ENCODE peak calls at places on chromosomes 7 and 10, in four cellular contexts. K is HepG2, M is H1, D is HCT116. C is an unnamed sample.

GRCh38 chr10:132104471-132105301 is 38.9 kb downstream of the JAKMIP3 start:
- DNase-seq in K (no peak), M (peak), D (no peak), C (no peak)

GRCh38 chr7:140525741-140526140 is 46.4 kb upstream of the MKRN1 start:
- DNase-seq in K (no peak), M (no peak), D (no peak), C (no peak)

GRCh38 chr7:131010714-131011436 is 276.9 kb upstream of the KLF14 start:
- DNase-seq in K (no peak), M (no peak), D (no peak), C (no peak)

GRCh38 chr10:90652519-90652918 is 205.3 kb downstream of the HTR7 start:
- DNase-seq in K (no peak), M (no peak), D (peak), C (no peak)

GRCh38 chr10:14564268-14564744 is 210.4 kb downstream of the FAM107B start:
- DNase-seq in K (no peak), M (no peak), D (no peak), C (no peak)

GRCh38 chr7:158430308-158431034 is 157.2 kb downstream of the PTPRN2 start:
- DNase-seq in K (no peak), M (no peak), D (no peak), C (no peak)

GRCh38 chr7:40827217-40828085 is 692.6 kb downstream of the SUGCT start:
- DNase-seq in K (no peak), M (no peak), D (no peak), C (no peak)

GRCh38 chr7:33107136-33108066 is 1.8 kb downstream of the RP9 start:
- DNase-seq in K (peak), M (peak), D (no peak), C (no peak)

GRCh38 chr10:22682237-22683192 is 31.9 kb downstream of the PIP4K2A start:
- DNase-seq in K (peak), M (no peak), D (peak), C (peak)

GRCh38 chr7:44738876-44739665 is 9.6 kb upstream of the ZMIZ2 start:
- DNase-seq in K (no peak), M (no peak), D (no peak), C (no peak)

GRCh38 chr7:22348379-22348778 is 8.6 kb downstream of the RAPGEF5 start:
- DNase-seq in K (no peak), M (no peak), D (no peak), C (no peak)

GRCh38 chr10:17527530-17528146 is 73.2 kb upstream of the ST8SIA6 start:
- DNase-seq in K (no peak), M (no peak), D (no peak), C (no peak)

GRCh38 chr10:101006593-101007098 is 7.0 kb downstream of the LZTS2 start:
- DNase-seq in K (no peak), M (no peak), D (no peak), C (no peak)

DNA sequence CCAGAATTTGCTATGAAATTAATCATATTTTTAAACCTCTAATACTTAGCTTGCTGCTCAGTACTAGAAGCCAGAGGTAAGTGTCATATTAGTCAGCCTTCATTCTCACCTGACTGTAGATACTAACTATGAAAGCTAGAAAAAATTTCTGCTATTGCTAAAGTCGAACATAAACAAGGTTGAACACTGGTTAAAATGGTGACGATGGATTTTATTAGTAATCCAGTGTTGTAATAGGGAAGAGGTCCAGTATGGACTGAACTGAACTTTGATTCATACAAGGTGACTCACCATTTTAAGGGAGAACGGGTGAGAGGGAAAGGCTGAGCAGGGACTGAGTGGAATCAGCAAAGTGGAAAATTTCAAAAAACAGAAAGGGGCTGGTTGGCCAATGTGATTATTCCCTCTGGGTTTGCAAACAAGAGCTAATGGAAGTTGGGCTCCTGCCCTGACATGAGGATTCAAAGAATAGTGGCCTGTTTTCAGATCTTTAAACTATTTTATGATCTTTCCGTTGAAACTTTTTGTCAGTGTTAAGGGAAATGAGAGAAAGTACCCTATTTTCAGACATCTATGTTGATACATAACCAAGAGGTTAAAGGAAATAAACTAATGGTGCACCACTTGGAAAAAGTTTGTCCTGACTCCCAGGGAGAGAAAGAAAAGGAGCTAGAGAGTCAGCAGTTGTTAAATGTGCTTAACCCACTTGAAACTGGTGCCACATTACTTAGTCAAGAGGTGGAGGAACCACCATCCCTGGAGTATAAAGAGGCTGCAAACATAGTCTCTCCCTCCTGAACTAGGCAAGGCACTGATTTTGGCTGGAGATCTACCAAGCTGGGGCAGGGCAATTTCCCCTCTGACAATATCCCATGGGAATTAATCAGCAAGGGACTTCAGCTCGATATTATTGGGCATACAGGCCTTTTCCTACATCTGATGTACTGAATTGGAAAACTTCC is 15.3 kb upstream of the AKR1C1 start:
- DNase-seq in K (peak), M (no peak), D (peak), C (no peak)
- TF ChIP-seq SRF in K (no peak), M (no peak), D (no peak), C (no peak)

DNA sequence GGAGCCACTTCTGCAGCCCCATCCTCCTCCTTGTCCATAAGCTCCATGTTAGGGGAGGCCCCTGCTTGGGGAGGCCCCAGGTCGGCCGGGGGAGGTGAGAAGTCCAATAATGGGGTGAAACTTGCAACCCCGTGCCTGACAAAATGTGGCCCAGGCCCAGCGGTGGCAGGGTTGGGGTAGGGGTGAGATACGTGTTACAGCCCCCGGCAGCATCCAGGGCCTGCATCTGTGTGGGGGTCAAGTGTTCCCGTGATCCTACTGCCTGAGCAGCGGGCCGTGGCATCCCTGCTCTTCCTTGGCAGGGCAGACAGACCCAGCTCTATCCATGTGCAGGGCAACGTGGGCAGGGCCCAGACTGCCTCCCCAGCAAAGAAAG is 31.6 kb upstream of the RET start:
- DNase-seq in K (no peak), M (no peak), D (no peak), C (no peak)
- TF ChIP-seq SRF in K (no peak), M (no peak), D (no peak), C (no peak)

GRCh38 chr7:79979437-79979836 is 155.2 kb upstream of the GNAI1 start:
- DNase-seq in K (no peak), M (no peak), D (no peak), C (no peak)
- TF ChIP-seq SRF in K (no peak), M (no peak), D (no peak), C (no peak)

DNA sequence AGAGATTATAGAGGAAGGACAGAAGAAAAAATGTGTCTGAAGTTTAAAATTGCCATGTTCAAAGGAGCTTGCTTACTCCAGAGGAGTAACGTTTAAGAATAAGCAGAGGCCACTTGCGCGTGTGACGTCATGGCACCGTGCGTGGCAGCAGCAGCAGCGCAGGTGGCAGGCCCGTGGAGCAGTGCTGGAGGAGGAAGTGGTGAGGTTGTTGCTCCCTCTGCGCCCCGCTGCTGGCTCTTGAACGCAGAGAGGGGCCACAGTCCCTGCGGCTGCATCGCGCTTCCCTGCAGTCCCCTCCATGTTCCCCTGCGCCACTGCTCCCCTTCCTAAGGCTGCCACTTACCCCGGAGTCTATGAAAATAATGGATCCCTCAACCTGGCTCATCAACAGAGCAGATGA is 37.5 kb downstream of the GDI2 start:
- DNase-seq in K (no peak), M (no peak), D (no peak), C (no peak)
- TF ChIP-seq SRF in K (no peak), M (no peak), D (no peak), C (no peak)

GRCh38 chr7:142582351-142582750 is 166.9 kb upstream of the PRSS1 start:
- DNase-seq in K (no peak), M (no peak), D (no peak), C (no peak)
- TF ChIP-seq SRF in K (no peak), M (no peak), D (no peak), C (no peak)

GRCh38 chr10:121999301-121999700 is 10.3 kb downstream of the TACC2 start:
- DNase-seq in K (no peak), M (no peak), D (no peak), C (no peak)
- TF ChIP-seq SRF in K (no peak), M (no peak), D (no peak), C (no peak)

DNA sequence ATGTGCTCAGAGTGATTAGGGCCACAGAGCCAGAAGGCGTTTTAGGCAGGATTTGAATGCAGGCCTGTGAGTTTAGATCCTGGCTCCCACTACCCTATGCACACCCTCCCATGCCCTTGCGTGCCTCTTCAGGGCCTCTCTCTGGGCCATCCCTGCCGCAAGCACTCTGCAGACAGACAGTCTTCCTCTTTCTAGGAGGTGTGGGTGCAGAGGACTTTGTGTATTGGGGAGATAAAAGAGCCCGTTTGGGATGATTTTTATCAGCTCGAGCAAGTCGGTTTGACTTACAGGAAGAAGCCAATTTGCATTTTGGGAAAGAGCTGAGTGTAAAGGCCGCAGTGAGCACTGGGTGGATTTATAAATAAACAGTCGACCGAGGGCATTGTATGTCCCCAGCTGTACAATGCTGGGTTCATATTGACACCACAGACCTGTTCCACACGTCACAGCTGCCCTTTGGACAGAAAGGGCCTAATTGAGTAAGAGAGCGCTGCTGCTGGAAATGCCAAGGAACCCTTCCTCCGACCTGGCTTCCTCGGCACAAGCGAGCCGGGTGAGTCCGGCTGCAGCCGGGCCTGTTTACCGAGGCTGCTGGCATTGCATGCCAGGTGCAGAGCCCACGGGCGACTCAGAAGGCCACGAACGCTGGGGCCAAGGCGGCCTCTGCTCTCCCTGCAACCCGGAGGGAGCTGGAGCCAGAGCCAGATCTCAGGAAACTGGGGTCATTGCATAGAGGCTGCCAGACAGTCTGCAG is 25.1 kb downstream of the ZMIZ1 start:
- DNase-seq in K (peak), M (no peak), D (no peak), C (peak)
- TF ChIP-seq SRF in K (no peak), M (no peak), D (no peak), C (no peak)

DNA sequence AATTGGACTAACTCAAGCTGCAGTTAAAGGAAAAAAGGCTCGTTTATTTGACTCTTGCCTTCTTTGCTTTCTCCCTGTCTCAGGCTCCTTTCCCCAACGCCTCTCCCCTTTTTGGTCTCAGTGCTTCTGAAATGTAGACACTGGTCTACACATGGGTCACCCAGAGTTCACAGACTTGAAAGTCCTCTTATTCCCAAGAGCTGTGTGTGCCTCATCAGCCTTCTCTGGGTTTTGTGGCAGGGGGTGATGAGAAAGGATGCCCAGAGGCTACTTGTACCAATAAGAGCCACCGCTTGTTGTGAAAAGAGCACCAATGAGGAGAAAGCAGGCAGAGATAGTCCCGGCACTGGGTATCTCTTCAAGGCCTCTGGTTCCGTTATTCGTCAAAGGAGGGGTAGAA is 125.7 kb downstream of the BICC1 start:
- DNase-seq in K (no peak), M (no peak), D (no peak), C (no peak)
- TF ChIP-seq SRF in K (no peak), M (no peak), D (no peak), C (no peak)